ENCODE peak calls at places on chromosomes 13 and 19, in five cellular contexts. M is choroid plexus epithelial cell, S is naive B cell, F is RCC 7860, J is anterior cingulate cortex. H is an unnamed sample.

GRCh38 chr13:97559030-97559429 is 125.1 kb downstream of the RAP2A start:
- DNase-seq in J (no peak), S (no peak), F (no peak), M (no peak), H (no peak)

GRCh38 chr13:23715092-23715761 is 145.0 kb downstream of the TNFRSF19 start:
- DNase-seq in M (no peak), F (no peak), J (no peak), S (no peak), H (no peak)

GRCh38 chr13:45830121-45830520 is 21.4 kb downstream of the SIAH3 start:
- DNase-seq in S (no peak), F (no peak), M (no peak), J (no peak), H (no peak)

GRCh38 chr13:21733475-21734311 is 62.8 kb downstream of the FGF9 start:
- DNase-seq in M (no peak), S (no peak), J (no peak), F (no peak), H (no peak)

GRCh38 chr13:109880371-109881346 is 94.3 kb upstream of the IRS2 start:
- DNase-seq in J (no peak), S (no peak), F (no peak), M (no peak), H (no peak)

GRCh38 chr19:18464646-18465045 is 26.7 kb upstream of the ISYNA1 start:
- DNase-seq in M (peak), S (no peak), J (no peak), F (no peak), H (peak)

GRCh38 chr19:3006075-3006767 is 22.9 kb downstream of the TLE2 start:
- DNase-seq in F (no peak), J (no peak), M (no peak), S (no peak), H (no peak)

GRCh38 chr13:87089391-87089790 is 581.8 kb upstream of the SLITRK5 start:
- DNase-seq in M (peak), S (no peak), F (no peak), J (no peak), H (peak)

GRCh38 chr19:39098365-39099269 is 14.4 kb downstream of the ACP7 start:
- DNase-seq in F (no peak), J (no peak), S (no peak), M (no peak), H (no peak)

GRCh38 chr19:44151491-44151890 is 10.1 kb downstream of the ZNF234 start:
- DNase-seq in J (no peak), S (no peak), M (no peak), F (no peak), H (no peak)

GRCh38 chr19:8194528-8195275 is 14.5 kb upstream of the CERS4 start:
- DNase-seq in F (no peak), J (no peak), S (peak), M (no peak), H (no peak)

GRCh38 chr13:43054803-43055802 is 31.7 kb downstream of the DNAJC15 start:
- DNase-seq in F (no peak), S (peak), J (no peak), M (peak), H (peak)

GRCh38 chr19:49925486-49925885 is 3.5 kb upstream of the ATF5 start:
- DNase-seq in M (no peak), J (no peak), S (no peak), F (no peak), H (no peak)

GRCh38 chr13:33123066-33123940 is 107.1 kb downstream of the KL start:
- DNase-seq in M (peak), F (no peak), J (no peak), S (no peak), H (no peak)

GRCh38 chr19:2164020-2164988 is 571 bp downstream of the DOT1L start:
- DNase-seq in F (no peak), J (no peak), S (no peak), M (no peak), H (no peak)

GRCh38 chr19:5808120-5808816 is 3.4 kb downstream of the NRTN start:
- DNase-seq in M (no peak), J (no peak), S (no peak), F (no peak), H (no peak)

GRCh38 chr19:18596752-18597157 is 8.2 kb downstream of the REX1BD start:
- DNase-seq in F (no peak), M (peak), S (no peak), J (no peak), H (no peak)

GRCh38 chr19:3096902-3097326 is 2.8 kb downstream of the GNA11 start:
- DNase-seq in M (no peak), S (no peak), F (no peak), J (no peak), H (no peak)

GRCh38 chr13:45994752-45995151 is 57.8 kb downstream of the ZC3H13 start:
- DNase-seq in J (no peak), S (no peak), F (no peak), M (no peak), H (no peak)

GRCh38 chr19:35168261-35168660 is 13.7 kb downstream of the FXYD5 start:
- DNase-seq in J (no peak), F (no peak), M (no peak), S (no peak), H (no peak)

GRCh38 chr19:33302974-33303790 is 848 bp upstream of the CEBPA start:
- DNase-seq in J (no peak), F (no peak), S (peak), M (peak), H (peak)

GRCh38 chr13:45786293-45786920 is 65.1 kb downstream of the SIAH3 start:
- DNase-seq in M (no peak), J (no peak), F (no peak), S (no peak), H (no peak)

GRCh38 chr13:91200486-91200885 is 147.0 kb upstream of the MIR17HG start:
- DNase-seq in S (no peak), F (no peak), M (no peak), J (no peak), H (no peak)

GRCh38 chr13:79673310-79673992 is 192.5 kb downstream of the NDFIP2 start:
- DNase-seq in J (no peak), M (no peak), S (no peak), F (no peak), H (no peak)

GRCh38 chr13:71879129-71879535 is 12.1 kb upstream of the DACH1 start:
- DNase-seq in J (no peak), F (no peak), S (no peak), M (peak), H (peak)

GRCh38 chr19:20154636-20155035 is 12.4 kb upstream of the ZNF486 start:
- DNase-seq in F (no peak), M (no peak), J (no peak), S (no peak), H (no peak)

GRCh38 chr13:23741879-23742510 is 147.2 kb downstream of the MIPEP start:
- DNase-seq in J (no peak), M (peak), S (no peak), F (no peak), H (no peak)

GRCh38 chr19:3819989-3820388 is 33.8 kb upstream of the MATK start:
- DNase-seq in F (no peak), M (no peak), J (no peak), S (no peak), H (no peak)

GRCh38 chr13:21539687-21540086 is 64.3 kb downstream of the MICU2 start:
- DNase-seq in F (no peak), S (no peak), M (no peak), J (no peak), H (no peak)

GRCh38 chr13:92346046-92346445 is 880.6 kb upstream of the GPC6 start:
- DNase-seq in F (no peak), J (no peak), M (no peak), S (no peak), H (no peak)

GRCh38 chr13:76385606-76386005 is 500.6 kb downstream of the KCTD12 start:
- DNase-seq in F (no peak), J (no peak), M (peak), S (no peak), H (no peak)

GRCh38 chr13:109672545-109672944 is 113.8 kb downstream of the IRS2 start:
- DNase-seq in S (no peak), J (no peak), M (peak), F (no peak), H (no peak)

H was measured in astrocyte of the spinal cord.